ENCODE peak calls at places on chromosome 1, in seven cellular contexts. U is colonic mucosa; O is mesothelial cell of epicardium; Q is GM23248; F is activated CD8-positive, alpha-beta memory T cell treated with anti-CD3 and anti-CD28 coated beads for 1 hour; Z is neural progenitor cell; H is left colon. K is an unnamed sample.

GRCh38 chr1:20255666-20256065 is 35.0 kb upstream of the VWA5B1 start:
- DNase-seq in Z (no peak), Q (peak; percentile 45), F (no peak), O (no peak), U (peak; percentile 82), H (peak; percentile 86), K (peak; percentile 87)

GRCh38 chr1:178004926-178005391 is 35.1 kb upstream of the SEC16B start:
- DNase-seq in U (no peak), Q (peak; percentile 72), Z (no peak), O (no peak), F (no peak), H (no peak), K (no peak)

GRCh38 chr1:116910379-116911165 is 856 bp downstream of the PTGFRN start:
- DNase-seq in H (peak; percentile 61), F (peak; percentile 13), U (peak; percentile 67), O (peak; percentile 53), Z (peak; percentile 48), Q (peak; percentile 57), K (peak; percentile 64)

GRCh38 chr1:155050560-155051341 is at the start of gene ADAM15:
- DNase-seq in H (peak; percentile 85), Z (peak; percentile 95), O (peak; percentile 90), Q (peak; percentile 88), F (peak; percentile 73), U (peak; percentile 93), K (peak; percentile 93)

GRCh38 chr1:45543599-45544417 is 6.8 kb upstream of the AKR1A1 start:
- DNase-seq in U (peak; percentile 66), F (peak; percentile 45), Q (no peak), Z (no peak), O (no peak), H (peak; percentile 64), K (peak; percentile 38)

GRCh38 chr1:223556414-223557124 is 108.9 kb downstream of the CAPN8 start:
- DNase-seq in O (no peak), U (peak; percentile 77), Z (peak; percentile 72), F (no peak), Q (peak; percentile 34), H (peak; percentile 32), K (peak; percentile 55)

GRCh38 chr1:157438236-157439012 is 113.9 kb downstream of the FCRL5 start:
- DNase-seq in Q (peak; percentile 26), H (no peak), O (no peak), Z (no peak), F (no peak), U (no peak), K (no peak)

GRCh38 chr1:40389871-40390560 is 16.5 kb downstream of the SMAP2 start:
- DNase-seq in O (no peak), Q (peak; percentile 90), H (no peak), F (no peak), Z (no peak), U (no peak), K (peak; percentile 61)

GRCh38 chr1:172380441-172381244 is 39.8 kb upstream of the C1orf105 start:
- DNase-seq in O (no peak), Q (no peak), U (no peak), Z (no peak), F (no peak), H (no peak), K (no peak)

GRCh38 chr1:58575831-58576726 is 973 bp downstream of the TACSTD2 start:
- DNase-seq in U (peak; percentile 20), H (no peak), F (no peak), Q (peak; percentile 50), O (no peak), Z (no peak), K (no peak)

GRCh38 chr1:114510235-114511047 is 562 bp downstream of the TRIM33 start:
- DNase-seq in H (peak; percentile 45), O (peak; percentile 65), U (peak; percentile 61), Z (no peak), F (peak; percentile 17), Q (peak; percentile 69), K (peak; percentile 66)

GRCh38 chr1:150236614-150236934 is 662 bp upstream of the ANP32E start:
- DNase-seq in Z (peak; percentile 11), Q (no peak), F (no peak), H (no peak), U (no peak), O (no peak), K (no peak)

K was measured in hepatocyte.